ENCODE peak calls at places on chromosomes 11 and 22, in eight cellular contexts. A is RWPE1, X is bronchial epithelial cell, Y is body of pancreas, M is prostate gland, T is upper lobe of right lung, B is lower lobe of right lung, V is nephron progenitor cell. O is an unnamed sample.

GRCh38 chr11:118144301-118144701 is 8.3 kb downstream of the SCN4B start:
- DNase-seq in X (no peak), A (no peak), M (no peak), B (no peak), Y (no peak), V (no peak), T (peak; percentile 28), O (no peak)

GRCh38 chr22:41140365-41140957 is 48.1 kb downstream of the EP300 start:
- DNase-seq in B (peak; percentile 50), M (no peak), Y (no peak), T (no peak), A (no peak), X (no peak), V (no peak), O (no peak)

GRCh38 chr11:94933225-94934130 is 39.9 kb downstream of the CWC15 start:
- DNase-seq in B (no peak), X (no peak), M (no peak), V (peak; percentile 18), A (no peak), Y (peak; percentile 48), T (no peak), O (no peak)

GRCh38 chr22:27438271-27438980 is 363.1 kb downstream of the MN1 start:
- DNase-seq in B (no peak), M (peak; percentile 25), X (no peak), T (no peak), A (no peak), Y (peak; percentile 71), V (peak; percentile 36), O (no peak)

GRCh38 chr11:100152751-100153150 is 534.3 kb upstream of the ARHGAP42 start:
- DNase-seq in B (no peak), M (no peak), X (no peak), T (no peak), V (no peak), Y (no peak), A (no peak), O (no peak)

GRCh38 chr11:67006029-67006884 is 16.7 kb upstream of the SYT12 start:
- DNase-seq in V (no peak), A (peak; percentile 69), Y (peak; percentile 25), T (no peak), M (no peak), X (no peak), B (no peak), O (no peak)

GRCh38 chr22:38017939-38018885 is 33.9 kb upstream of the SOX10 start:
- DNase-seq in Y (no peak), A (no peak), B (no peak), T (no peak), X (no peak), M (no peak), V (no peak), O (no peak)

GRCh38 chr11:57249384-57250319 is 12.6 kb upstream of the APLNR start:
- DNase-seq in X (peak; percentile 73), A (peak; percentile 48), M (peak; percentile 53), Y (peak; percentile 62), V (peak; percentile 82), B (peak; percentile 68), T (peak; percentile 80), O (peak; percentile 48)

GRCh38 chr11:10318527-10318802 is 13.6 kb downstream of the ADM start:
- DNase-seq in T (no peak), Y (no peak), A (no peak), V (no peak), B (no peak), M (no peak), X (no peak), O (no peak)

GRCh38 chr11:48107188-48107704 is 109.4 kb upstream of the OR4B1 start:
- DNase-seq in T (no peak), M (no peak), A (no peak), Y (no peak), X (peak; percentile 45), B (no peak), V (no peak), O (no peak)

GRCh38 chr11:12841946-12842630 is 167.0 kb upstream of the RASSF10 start:
- DNase-seq in M (peak; percentile 28), X (peak; percentile 69), Y (peak; percentile 82), A (peak; percentile 50), B (no peak), V (peak; percentile 43), T (no peak), O (no peak)

DNA sequence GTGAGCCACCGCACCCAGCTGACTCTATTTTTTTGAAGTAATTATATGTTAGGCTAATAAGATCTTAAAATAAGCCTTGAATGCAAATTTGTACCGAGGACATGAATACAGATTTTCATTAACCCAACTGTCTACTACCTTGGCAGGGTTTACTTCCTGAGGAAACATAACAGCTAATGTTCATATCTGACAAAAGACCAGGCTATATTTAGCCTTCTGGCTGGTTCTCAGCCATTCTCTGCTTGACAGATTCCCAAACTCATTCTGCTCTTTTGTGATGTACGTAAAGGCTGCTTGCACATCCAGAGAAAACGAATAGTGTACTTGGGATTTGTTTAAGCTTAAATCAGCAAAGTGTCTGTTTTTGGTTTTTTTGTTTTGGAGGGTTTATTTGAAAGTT is 21.6 kb upstream of the CRTAM start:
- DNase-seq in Y (no peak), T (no peak), X (no peak), B (no peak), V (no peak), A (no peak), M (no peak), O (no peak)
- TF ChIP-seq CTCF in Y (no peak), T (no peak), X (no peak), B (no peak), V (no peak), A (no peak), M (no peak), O (no peak)

DNA sequence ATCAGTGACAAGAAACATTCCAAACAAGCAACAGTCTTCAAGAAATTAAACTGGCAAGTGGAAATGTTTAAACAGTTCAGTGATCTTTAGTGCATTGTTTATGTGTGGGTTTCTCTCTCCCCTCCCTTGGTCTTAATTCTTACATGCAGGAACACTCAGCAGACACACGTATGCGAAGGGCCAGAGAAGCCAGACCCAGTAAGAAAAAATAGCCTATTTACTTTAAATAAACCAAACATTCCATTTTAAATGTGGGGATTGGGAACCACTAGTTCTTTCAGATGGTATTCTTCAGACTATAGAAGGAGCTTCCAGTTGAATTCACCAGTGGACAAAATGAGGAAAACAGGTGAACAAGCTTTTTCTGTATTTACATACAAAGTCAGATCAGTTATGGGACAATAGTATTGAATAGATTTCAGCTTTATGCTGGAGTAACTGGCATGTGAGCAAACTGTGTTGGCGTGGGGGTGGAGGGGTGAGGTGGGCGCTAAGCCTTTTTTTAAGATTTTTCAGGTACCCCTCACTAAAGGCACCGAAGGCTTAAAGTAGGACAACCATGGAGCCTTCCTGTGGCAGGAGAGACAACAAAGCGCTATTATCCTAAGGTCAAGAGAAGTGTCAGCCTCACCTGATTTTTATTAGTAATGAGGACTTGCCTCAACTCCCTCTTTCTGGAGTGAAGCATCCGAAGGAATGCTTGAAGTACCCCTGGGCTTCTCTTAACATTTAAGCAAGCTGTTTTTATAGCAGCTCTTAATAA is 6.0 kb downstream of the MALAT1 start:
- DNase-seq in B (no peak), M (no peak), V (no peak), T (no peak), X (peak; percentile 21), A (no peak), Y (no peak), O (no peak)
- TF ChIP-seq CTCF in B (no peak), M (no peak), V (no peak), T (no peak), X (no peak), A (no peak), Y (no peak), O (no peak)

GRCh38 chr11:76221365-76221764 is 15.1 kb upstream of the WNT11 start:
- DNase-seq in T (no peak), X (no peak), Y (no peak), M (no peak), V (no peak), A (no peak), B (no peak), O (no peak)
- TF ChIP-seq CTCF in T (no peak), X (no peak), Y (no peak), M (no peak), V (no peak), A (no peak), B (no peak), O (no peak)

GRCh38 chr22:35894464-35894878 is 134.2 kb downstream of the RBFOX2 start:
- DNase-seq in Y (no peak), B (no peak), V (no peak), X (no peak), T (no peak), M (no peak), A (no peak), O (no peak)
- TF ChIP-seq CTCF in Y (no peak), B (no peak), V (no peak), X (no peak), T (no peak), M (no peak), A (no peak), O (no peak)

GRCh38 chr11:130749216-130749615 is 167.1 kb downstream of the SNX19 start:
- DNase-seq in V (no peak), A (no peak), Y (no peak), X (no peak), M (no peak), B (no peak), T (no peak), O (no peak)
- TF ChIP-seq CTCF in V (no peak), A (no peak), Y (no peak), X (no peak), M (no peak), B (no peak), T (no peak), O (no peak)

GRCh38 chr11:39374963-39375698 is 2084.3 kb downstream of the LRRC4C start:
- DNase-seq in T (no peak), B (no peak), A (peak; percentile 16), M (no peak), V (peak; percentile 9), X (peak; percentile 16), Y (no peak), O (no peak)
- TF ChIP-seq CTCF in T (peak; percentile 66), B (peak; percentile 67), A (peak; percentile 71), M (no peak), V (peak; percentile 68), X (no peak), Y (peak; percentile 31), O (peak; percentile 77)

O was measured in progenitor cell of endocrine pancreas.